ENCODE peak calls at places on chromosomes 5 and 9, in seven cellular contexts. A, H, K, O, I, L and F are unnamed samples.

GRCh38 chr9:84419203-84419602 is 78.6 kb upstream of the SLC28A3 start:
- DNase-seq in I (no peak), H (no peak), K (no peak), A (peak), O (no peak), L (no peak), F (no peak)

GRCh38 chr5:56527174-56527573 is 288.2 kb upstream of the MAP3K1 start:
- DNase-seq in O (no peak), L (no peak), H (no peak), I (no peak), A (no peak), K (no peak), F (no peak)

GRCh38 chr5:6581559-6582426 is 51.1 kb downstream of the NSUN2 start:
- DNase-seq in O (no peak), L (no peak), A (peak), H (no peak), K (no peak), I (no peak), F (no peak)

GRCh38 chr5:639253-639530 is 27.1 kb downstream of the CEP72 start:
- DNase-seq in K (no peak), L (no peak), O (no peak), I (no peak), A (no peak), H (no peak), F (no peak)

GRCh38 chr5:178244566-178244965 is 12.0 kb upstream of the PHYKPL start:
- DNase-seq in K (no peak), L (no peak), I (no peak), A (no peak), O (no peak), H (no peak), F (no peak)

GRCh38 chr5:100311811-100312210 is 223.4 kb upstream of the FAM174A start:
- DNase-seq in L (no peak), A (no peak), H (no peak), I (no peak), O (no peak), K (no peak), F (no peak)

GRCh38 chr9:113620016-113620376 is 156.5 kb downstream of the RGS3 start:
- DNase-seq in A (no peak), K (no peak), O (no peak), L (no peak), I (no peak), H (no peak), F (no peak)

GRCh38 chr5:121189569-121190305 is 661.9 kb upstream of the FTMT start:
- DNase-seq in I (no peak), A (peak), K (no peak), O (no peak), H (no peak), L (no peak), F (peak)

GRCh38 chr9:21030389-21031035 is 928 bp downstream of the HACD4 start:
- DNase-seq in A (peak), O (no peak), L (no peak), H (no peak), K (no peak), I (no peak), F (no peak)

GRCh38 chr9:88645172-88645868 is 110.3 kb downstream of the NXNL2 start:
- DNase-seq in K (no peak), A (no peak), H (no peak), O (no peak), L (no peak), I (no peak), F (no peak)

GRCh38 chr9:101307041-101307440 is 77.8 kb downstream of the BAAT start:
- DNase-seq in O (no peak), K (no peak), I (no peak), A (no peak), L (no peak), H (no peak), F (no peak)

GRCh38 chr5:6601271-6601670 is 31.6 kb downstream of the NSUN2 start:
- DNase-seq in H (no peak), L (no peak), I (no peak), O (no peak), A (no peak), K (no peak), F (no peak)

GRCh38 chr5:80072103-80073073 is 37.2 kb downstream of the THBS4 start:
- DNase-seq in A (no peak), O (no peak), I (no peak), L (no peak), H (no peak), K (no peak), F (no peak)

GRCh38 chr9:130946778-130947617 is 8.0 kb upstream of the FIBCD1 start:
- DNase-seq in A (peak), L (no peak), K (no peak), I (no peak), O (no peak), H (no peak), F (no peak)

GRCh38 chr5:54621742-54622141 is 104.2 kb downstream of the SNX18 start:
- DNase-seq in L (no peak), K (no peak), A (no peak), I (no peak), H (no peak), O (no peak), F (no peak)

GRCh38 chr5:104708027-104708426 is 1145.4 kb upstream of the NUDT12 start:
- DNase-seq in A (no peak), L (no peak), K (no peak), O (no peak), H (no peak), I (no peak), F (no peak)

GRCh38 chr9:137178201-137178938 is 6.5 kb upstream of the TMEM210 start:
- DNase-seq in L (no peak), H (no peak), O (no peak), A (no peak), K (no peak), I (no peak), F (no peak)

GRCh38 chr5:127916875-127917573 is 166.5 kb upstream of the SLC12A2 start:
- DNase-seq in H (no peak), K (no peak), O (no peak), I (peak), L (no peak), A (no peak), F (no peak)

GRCh38 chr9:69874301-69875060 is 53.9 kb downstream of the CFAP95 start:
- DNase-seq in I (no peak), K (no peak), A (peak), H (no peak), O (peak), L (no peak), F (no peak)

GRCh38 chr5:96663608-96664007 is 1.4 kb downstream of the CAST start:
- DNase-seq in L (no peak), O (no peak), K (no peak), H (no peak), A (no peak), I (no peak), F (no peak)

GRCh38 chr5:96661841-96662724 is at the start of gene CAST:
- DNase-seq in I (peak), A (peak), L (peak), H (peak), K (peak), O (peak), F (peak)

GRCh38 chr5:96664669-96665068 is 2.5 kb downstream of the CAST start:
- DNase-seq in K (no peak), H (no peak), A (no peak), L (no peak), O (no peak), I (no peak), F (no peak)

GRCh38 chr5:96661101-96661840 is 905 bp upstream of the CAST start:
- DNase-seq in H (peak), L (peak), A (peak), I (no peak), O (peak), K (peak), F (no peak)

DNA sequence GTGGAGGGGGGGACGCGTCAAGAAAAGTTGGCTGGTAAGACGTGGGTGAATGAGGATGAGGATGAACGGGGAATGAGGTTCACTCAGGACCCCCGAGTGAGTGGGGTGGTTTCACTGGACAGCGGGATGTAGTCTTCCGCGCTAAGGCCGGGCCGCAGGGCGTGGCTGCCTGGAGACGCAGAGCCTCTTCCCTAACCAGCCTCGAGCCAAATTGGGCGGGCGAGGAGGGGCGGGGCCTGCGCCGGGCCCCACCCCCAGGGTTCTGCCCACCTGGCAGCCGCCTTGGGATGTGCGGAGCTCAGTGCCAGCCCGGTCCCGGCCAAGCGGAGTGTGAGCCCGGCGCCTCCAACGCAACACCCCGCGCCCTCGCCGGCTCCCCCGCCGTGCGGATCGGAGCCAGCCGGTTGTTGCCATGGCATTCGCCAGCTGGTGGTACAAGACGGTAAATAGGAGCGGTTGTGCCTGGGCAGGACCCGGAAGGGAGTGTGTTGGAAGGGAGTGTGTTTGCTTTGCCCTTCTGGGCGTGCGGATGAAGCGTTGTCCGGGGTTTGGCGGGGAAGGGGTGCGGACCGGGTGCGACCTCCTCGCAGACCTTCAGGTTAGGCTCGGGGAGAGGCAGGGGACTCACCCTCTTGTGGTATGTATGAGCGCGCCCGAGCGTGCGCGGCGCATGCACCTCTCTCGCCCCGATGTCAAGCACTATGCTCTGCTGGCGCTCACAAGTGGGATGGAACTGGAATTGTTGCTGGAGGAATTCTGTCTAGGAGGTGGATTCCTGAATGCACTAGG is 743 bp downstream of the CAST start:
- DNase-seq in K (peak), O (peak), L (peak), A (peak), I (peak), H (peak), F (peak)
- TF ChIP-seq CTCF in K (no peak), O (no peak), L (no peak), A (no peak), I (no peak), H (no peak), F (no peak)

GRCh38 chr5:68258531-68258930 is 43.0 kb downstream of the PIK3R1 start:
- DNase-seq in K (no peak), A (no peak), H (no peak), O (no peak), I (no peak), L (no peak), F (no peak)

GRCh38 chr5:68260455-68260854 is 44.9 kb downstream of the PIK3R1 start:
- DNase-seq in A (no peak), L (no peak), I (no peak), H (no peak), O (no peak), K (no peak), F (no peak)

GRCh38 chr5:68259696-68260095 is 44.1 kb downstream of the PIK3R1 start:
- DNase-seq in K (no peak), O (no peak), A (no peak), L (no peak), I (no peak), H (no peak), F (no peak)

GRCh38 chr5:68264024-68264956 is 48.7 kb downstream of the PIK3R1 start:
- DNase-seq in A (peak), I (no peak), H (no peak), O (peak), K (no peak), L (no peak), F (no peak)

DNA sequence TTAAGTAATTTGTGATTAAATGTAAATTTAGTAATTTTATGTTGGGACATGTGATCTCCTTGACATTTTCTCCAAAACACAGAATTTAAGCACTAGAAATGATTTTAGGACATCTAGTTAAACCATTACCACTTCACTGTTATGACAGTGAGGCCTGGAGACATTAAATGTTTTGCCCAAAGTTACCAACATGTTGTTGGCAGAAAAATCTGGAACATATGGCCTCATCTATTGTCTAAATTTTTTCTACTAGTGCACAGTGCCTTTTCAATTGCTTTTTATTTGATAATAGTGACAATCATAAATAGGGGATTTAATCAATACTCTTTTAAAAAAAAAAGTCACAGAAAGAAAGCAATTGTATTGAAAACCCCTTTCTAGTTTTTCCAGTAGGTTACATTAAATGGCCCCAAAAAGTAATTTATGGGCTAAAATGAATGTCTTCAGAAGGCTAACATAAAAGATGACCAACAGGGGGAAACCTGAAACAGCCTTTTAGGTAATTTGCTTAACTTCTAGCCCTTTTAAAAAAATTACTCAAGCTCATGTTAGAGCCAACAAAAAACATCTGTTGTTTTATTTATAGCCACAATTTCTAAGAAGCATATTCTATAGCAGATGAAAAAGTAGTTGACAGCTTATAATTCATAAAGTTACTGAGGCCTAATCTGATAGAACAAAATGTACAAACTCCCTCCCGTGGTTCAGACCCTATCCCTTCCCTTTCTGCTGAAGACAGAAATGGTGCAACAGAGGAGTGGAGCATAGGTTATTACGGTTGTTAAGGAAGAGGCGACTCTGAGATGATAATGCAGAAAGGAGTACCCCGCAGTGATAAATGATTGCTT is 45.8 kb downstream of the PIK3R1 start:
- DNase-seq in O (no peak), K (no peak), H (no peak), A (peak), I (no peak), L (no peak), F (no peak)
- TF ChIP-seq CTCF in O (no peak), K (no peak), H (peak), A (peak), I (no peak), L (no peak), F (no peak)

GRCh38 chr5:110681953-110682352 is 44.5 kb downstream of the TMEM232 start:
- DNase-seq in H (no peak), A (no peak), I (no peak), L (no peak), O (no peak), K (no peak), F (no peak)

GRCh38 chr5:110686264-110686663 is 40.2 kb downstream of the TMEM232 start:
- DNase-seq in O (no peak), A (no peak), L (no peak), I (no peak), K (no peak), H (no peak), F (no peak)

GRCh38 chr5:110681109-110681508 is 45.4 kb downstream of the TMEM232 start:
- DNase-seq in O (no peak), L (no peak), I (no peak), K (no peak), H (no peak), A (no peak), F (no peak)
- TF ChIP-seq CTCF in O (no peak), L (no peak), I (no peak), K (no peak), H (no peak), A (no peak), F (no peak)

GRCh38 chr5:154577449-154577848 is 99.4 kb upstream of the HAND1 start:
- DNase-seq in L (no peak), K (no peak), A (no peak), H (no peak), O (no peak), I (no peak), F (no peak)

GRCh38 chr5:154580422-154580821 is 102.4 kb upstream of the HAND1 start:
- DNase-seq in I (no peak), O (no peak), L (no peak), K (no peak), H (no peak), A (no peak), F (no peak)

GRCh38 chr5:154573011-154573410 is 95.0 kb upstream of the HAND1 start:
- DNase-seq in H (no peak), A (no peak), I (no peak), L (no peak), K (no peak), O (no peak), F (no peak)

GRCh38 chr5:154571325-154572035 is 93.5 kb upstream of the HAND1 start:
- DNase-seq in I (no peak), H (no peak), L (no peak), A (no peak), K (no peak), O (no peak), F (no peak)

GRCh38 chr5:154575869-154576806 is 98.1 kb upstream of the HAND1 start:
- DNase-seq in H (no peak), I (no peak), L (no peak), O (no peak), A (no peak), K (no peak), F (peak)
- TF ChIP-seq CTCF in H (no peak), I (no peak), L (no peak), O (no peak), A (no peak), K (no peak), F (no peak)

DNA sequence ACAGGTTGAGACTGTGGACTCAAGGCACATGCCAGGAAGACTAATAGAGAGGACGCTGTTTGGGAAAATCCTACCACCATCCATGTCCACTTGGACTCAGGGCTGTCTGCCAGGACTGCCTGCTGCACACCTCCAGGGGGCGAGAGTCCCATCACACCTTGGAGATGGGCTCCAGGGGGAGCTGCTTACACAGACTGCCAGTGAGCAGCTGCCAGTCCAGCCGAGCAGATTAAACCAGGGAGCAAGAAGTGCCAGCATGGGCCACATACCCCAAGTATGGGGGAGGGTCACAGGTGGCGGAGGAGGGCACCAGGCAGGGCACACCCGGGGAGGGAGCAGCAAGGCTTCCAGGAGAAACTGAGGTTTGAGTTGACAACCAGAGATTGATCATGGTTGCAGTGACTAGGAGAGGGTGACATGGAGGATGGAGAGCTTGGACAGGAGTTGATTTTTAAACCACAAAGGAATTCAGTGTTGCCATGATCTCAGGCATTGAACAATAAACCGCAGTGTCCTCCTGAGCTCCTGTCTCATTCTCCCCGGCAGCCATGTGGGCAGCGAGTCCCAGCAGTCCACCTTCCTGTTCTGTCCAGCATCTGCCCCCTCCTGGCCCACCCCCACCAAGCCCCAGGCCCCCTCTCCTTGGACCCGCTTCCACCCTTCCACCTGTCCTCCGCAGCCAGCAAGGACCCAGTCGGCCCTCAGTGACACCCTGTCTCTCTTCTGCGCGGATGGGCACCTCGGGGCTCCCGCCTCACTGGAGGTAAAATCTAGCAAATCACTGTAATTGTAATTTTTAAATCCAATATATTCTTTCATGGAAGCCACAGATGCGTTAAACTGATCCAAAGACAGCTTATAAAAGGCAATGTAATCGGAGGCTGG is 3.1 kb upstream of the VAV2 start:
- DNase-seq in I (no peak), H (no peak), A (no peak), O (no peak), L (no peak), K (no peak), F (no peak)
- TF ChIP-seq CTCF in I (no peak), H (no peak), A (peak), O (no peak), L (no peak), K (no peak), F (no peak)